ENCODE peak calls at places on chromosome 1, in six cellular contexts. One of them, this sample, is unnamed.

GRCh38 chr1:5811419-5811818 is 180.8 kb downstream of the NPHP4 start:
- DNase-seq in stomach: no peak
- DNase-seq in left cardiac atrium: no peak
- DNase-seq in transverse colon: no peak
- DNase-seq in iPS-NIHi11: no peak
- DNase-seq in AG04450: no peak
- DNase-seq in this sample: no peak

GRCh38 chr1:156623946-156624813 is 5.0 kb downstream of the HAPLN2 start:
- DNase-seq in left cardiac atrium: peak
- DNase-seq in stomach: peak
- DNase-seq in iPS-NIHi11: peak
- DNase-seq in transverse colon: peak
- DNase-seq in AG04450: no peak
- DNase-seq in this sample: peak

GRCh38 chr1:155086856-155087535 is 8.4 kb downstream of the EFNA3 start:
- DNase-seq in AG04450: no peak
- DNase-seq in transverse colon: no peak
- DNase-seq in left cardiac atrium: no peak
- DNase-seq in iPS-NIHi11: no peak
- DNase-seq in stomach: no peak
- DNase-seq in this sample: no peak

GRCh38 chr1:227941509-227942020 is 6.2 kb downstream of the WNT9A start:
- DNase-seq in iPS-NIHi11: peak
- DNase-seq in transverse colon: no peak
- DNase-seq in AG04450: no peak
- DNase-seq in stomach: peak
- DNase-seq in left cardiac atrium: no peak
- DNase-seq in this sample: no peak

GRCh38 chr1:91754348-91754747 is 131.6 kb downstream of the TGFBR3 start:
- DNase-seq in left cardiac atrium: no peak
- DNase-seq in transverse colon: no peak
- DNase-seq in AG04450: no peak
- DNase-seq in stomach: no peak
- DNase-seq in iPS-NIHi11: no peak
- DNase-seq in this sample: no peak

GRCh38 chr1:8712413-8713229 is 104.8 kb downstream of the RERE start:
- DNase-seq in iPS-NIHi11: peak
- DNase-seq in stomach: no peak
- DNase-seq in AG04450: peak
- DNase-seq in transverse colon: no peak
- DNase-seq in left cardiac atrium: no peak
- DNase-seq in this sample: peak

GRCh38 chr1:197911857-197912696 is 5.1 kb upstream of the LHX9 start:
- DNase-seq in iPS-NIHi11: peak
- DNase-seq in left cardiac atrium: no peak
- DNase-seq in stomach: no peak
- DNase-seq in transverse colon: no peak
- DNase-seq in AG04450: no peak
- DNase-seq in this sample: no peak

GRCh38 chr1:24606621-24607020 is 36.5 kb upstream of the SRRM1 start:
- DNase-seq in left cardiac atrium: no peak
- DNase-seq in AG04450: no peak
- DNase-seq in stomach: no peak
- DNase-seq in iPS-NIHi11: no peak
- DNase-seq in transverse colon: no peak
- DNase-seq in this sample: no peak

GRCh38 chr1:10738125-10738746 is 58.2 kb downstream of the CASZ1 start:
- DNase-seq in AG04450: no peak
- DNase-seq in stomach: peak
- DNase-seq in iPS-NIHi11: peak
- DNase-seq in left cardiac atrium: no peak
- DNase-seq in transverse colon: peak
- DNase-seq in this sample: no peak

This sample was measured in NCI-H146.